ENCODE peak calls at places on chromosomes 11 and 22, in eight cellular contexts. D is NCI-H1694; S is amniotic stem cell; H is NCI-H1105 treated with DMSO at 0.1 percent for 48 hours; N is activated T-cell treated with anti-CD3 and anti-CD28 coated beads, Interleukin-2, amount 50 U/mL, for 72 hours; F is ovary; Z is non-pigmented ciliary epithelial cell; A is stomach. X is an unnamed sample.

GRCh38 chr22:44522526-44523170 is 24.6 kb upstream of the RTL6 start:
- DNase-seq in D (no peak), S (no peak), H (no peak), N (no peak), F (no peak), Z (no peak), A (no peak), X (no peak)

GRCh38 chr11:2186669-2187266 is 15.2 kb upstream of the TH start:
- DNase-seq in D (peak), S (no peak), H (peak), N (peak), F (no peak), Z (no peak), A (peak), X (no peak)

GRCh38 chr11:129996113-129996870 is 6.3 kb downstream of the PRDM10 start:
- DNase-seq in D (no peak), S (no peak), H (no peak), N (no peak), F (peak), Z (no peak), A (no peak), X (no peak)

GRCh38 chr11:5310423-5310822 is 8.7 kb upstream of the OR51B4 start:
- DNase-seq in D (no peak), S (no peak), H (no peak), N (no peak), F (no peak), Z (no peak), A (no peak), X (no peak)

GRCh38 chr11:124865902-124866851 is 945 bp downstream of the ROBO3 start:
- DNase-seq in D (no peak), S (no peak), H (peak), N (peak), F (no peak), Z (no peak), A (peak), X (no peak)

GRCh38 chr11:26931248-26931631 is 62.7 kb upstream of the FIBIN start:
- DNase-seq in D (no peak), S (no peak), H (no peak), N (no peak), F (no peak), Z (no peak), A (no peak), X (peak)

GRCh38 chr11:131253142-131253884 is 117.1 kb upstream of the NTM start:
- DNase-seq in D (no peak), S (peak), H (no peak), N (no peak), F (no peak), Z (no peak), A (no peak), X (no peak)

GRCh38 chr22:40560551-40560950 is 76.0 kb downstream of the MRTFA start:
- DNase-seq in D (no peak), S (no peak), H (no peak), N (peak), F (no peak), Z (peak), A (no peak), X (peak)

GRCh38 chr11:72821920-72822799 is 7.9 kb downstream of the ATG16L2 start:
- DNase-seq in D (peak), S (peak), H (peak), N (peak), F (peak), Z (no peak), A (peak), X (peak)

GRCh38 chr11:29131055-29131454 is 885.8 kb downstream of the KCNA4 start:
- DNase-seq in D (no peak), S (no peak), H (no peak), N (no peak), F (no peak), Z (no peak), A (no peak), X (no peak)

X was measured in GM04504.